ENCODE peak calls at places on chromosomes 13 and 19, in six cellular contexts. V is upper lobe of left lung, L is BE2C, X is GM23248, I is mucosa of descending colon, T is ovary. H is an unnamed sample. For H3K9me3, the result is how much of the 10 kb centered on the place peaks cover.

GRCh38 chr13:74015137-74015536 is 119.1 kb downstream of the KLF12 start:
- DNase-seq in T (no peak), V (no peak), L (no peak), X (peak), I (no peak), H (no peak)

GRCh38 chr19:14476663-14477401 is 1.7 kb upstream of the PTGER1 start:
- DNase-seq in I (peak), V (no peak), T (no peak), L (no peak), X (peak), H (no peak)

GRCh38 chr19:2186071-2186846 is 22.5 kb downstream of the DOT1L start:
- DNase-seq in X (peak), I (peak), T (peak), V (peak), L (no peak), H (no peak)

GRCh38 chr19:10334340-10335148 is 1.2 kb upstream of the RAVER1 start:
- DNase-seq in V (peak), T (peak), X (peak), L (peak), I (peak), H (no peak)

GRCh38 chr19:2478324-2478755 is 2.4 kb downstream of the GADD45B start:
- DNase-seq in V (peak), X (peak), L (peak), T (peak), I (peak), H (peak)

GRCh38 chr13:27372896-27373295 is 51.5 kb upstream of the GTF3A start:
- DNase-seq in T (no peak), I (peak), X (peak), L (peak), V (no peak), H (no peak)

GRCh38 chr13:97307882-97308624 is 85.9 kb downstream of the MBNL2 start:
- DNase-seq in X (peak), V (no peak), I (no peak), T (no peak), L (peak), H (no peak)

GRCh38 chr13:46164661-46165060 is 17.3 kb downstream of the LCP1 start:
- DNase-seq in X (no peak), I (no peak), V (no peak), L (no peak), T (no peak), H (no peak)

GRCh38 chr19:40960780-40961179 is 30.3 kb upstream of the CYP2B6 start:
- DNase-seq in T (peak), X (no peak), V (no peak), L (no peak), I (no peak), H (no peak)

GRCh38 chr13:34207334-34207733 is 389.4 kb downstream of the RFC3 start:
- DNase-seq in L (no peak), V (no peak), I (no peak), X (peak), T (no peak), H (no peak)

GRCh38 chr13:74575729-74576125 is 441.5 kb upstream of the KLF12 start:
- DNase-seq in I (peak), L (peak), T (peak), X (peak), V (peak), H (peak)

GRCh38 chr13:33678906-33679657 is 138.9 kb upstream of the RFC3 start:
- DNase-seq in V (no peak), L (peak), I (peak), X (peak), T (peak), H (peak)

GRCh38 chr13:62293081-62293480 is 877.4 kb upstream of the PCDH20 start:
- DNase-seq in V (no peak), T (no peak), L (peak), I (no peak), X (no peak), H (no peak)

GRCh38 chr19:49272204-49272603 is 52.8 kb downstream of the SLC6A16 start:
- DNase-seq in I (no peak), X (peak), L (no peak), V (no peak), T (no peak), H (no peak)

GRCh38 chr13:26011996-26012688 is 39.7 kb downstream of the SHISA2 start:
- DNase-seq in I (peak), X (peak), V (peak), T (no peak), L (no peak), H (peak)

GRCh38 chr19:55352040-55352439 is 2.5 kb downstream of the COX6B2 start:
- DNase-seq in X (no peak), V (no peak), I (no peak), L (no peak), T (no peak), H (no peak)

GRCh38 chr13:38002596-38002995 is 133.0 kb upstream of the TRPC4 start:
- DNase-seq in L (no peak), T (no peak), X (no peak), V (no peak), I (no peak), H (no peak)

GRCh38 chr19:45643927-45644771 is 5.0 kb upstream of the EML2 start:
- DNase-seq in L (no peak), X (no peak), I (no peak), V (no peak), T (no peak), H (no peak)

GRCh38 chr13:57557979-57558529 is 73.5 kb upstream of the PCDH17 start:
- DNase-seq in V (no peak), T (no peak), L (no peak), I (no peak), X (peak), H (no peak)

GRCh38 chr19:1026189-1027019 is at the start of gene CNN2:
- DNase-seq in T (peak), L (peak), X (peak), V (peak), I (peak), H (peak)

GRCh38 chr13:106599875-106600797 is 32.2 kb upstream of the ARGLU1 start:
- DNase-seq in X (peak), L (no peak), I (no peak), T (peak), V (no peak), H (no peak)

DNA sequence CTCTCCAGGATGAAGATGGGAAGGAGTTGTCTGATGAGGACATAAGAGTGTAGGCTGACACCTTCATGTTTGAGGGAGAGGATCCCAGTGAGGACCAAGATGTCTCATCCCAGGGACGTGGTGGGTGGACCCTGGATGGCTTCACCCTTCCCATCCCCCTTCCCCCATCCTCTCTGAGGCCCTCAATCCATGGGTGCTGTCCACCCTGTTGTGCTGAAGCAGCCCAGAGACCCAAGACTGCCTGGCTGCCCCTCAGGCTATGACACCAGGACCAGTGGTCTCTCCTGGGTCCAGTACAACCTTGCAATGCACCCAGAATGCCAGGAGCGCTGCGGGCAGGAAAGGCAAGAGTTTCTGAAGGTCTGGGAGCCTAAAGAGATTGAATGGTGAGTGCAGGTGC is 3.4 kb upstream of the CYP4F12 start:
- DNase-seq in X (no peak), I (no peak), L (no peak), V (no peak), T (no peak), H (no peak)
- H3K9me3 ChIP-seq in X (under half), I (under half), L (under half), V (under half), T (under half), H (under half)

GRCh38 chr19:58217069-58217481 is 11.6 kb upstream of the ZNF544 start:
- DNase-seq in X (no peak), I (no peak), T (no peak), L (no peak), V (peak), H (no peak)

GRCh38 chr19:58213075-58213369 is 15.7 kb upstream of the ZNF544 start:
- DNase-seq in L (no peak), I (no peak), T (no peak), X (no peak), V (no peak), H (no peak)

GRCh38 chr19:58212336-58213074 is 16.2 kb upstream of the ZNF544 start:
- DNase-seq in T (no peak), V (no peak), L (no peak), I (no peak), X (peak), H (no peak)

GRCh38 chr19:58218899-58219298 is 9.8 kb upstream of the ZNF544 start:
- DNase-seq in X (peak), V (no peak), T (no peak), L (peak), I (no peak), H (no peak)

DNA sequence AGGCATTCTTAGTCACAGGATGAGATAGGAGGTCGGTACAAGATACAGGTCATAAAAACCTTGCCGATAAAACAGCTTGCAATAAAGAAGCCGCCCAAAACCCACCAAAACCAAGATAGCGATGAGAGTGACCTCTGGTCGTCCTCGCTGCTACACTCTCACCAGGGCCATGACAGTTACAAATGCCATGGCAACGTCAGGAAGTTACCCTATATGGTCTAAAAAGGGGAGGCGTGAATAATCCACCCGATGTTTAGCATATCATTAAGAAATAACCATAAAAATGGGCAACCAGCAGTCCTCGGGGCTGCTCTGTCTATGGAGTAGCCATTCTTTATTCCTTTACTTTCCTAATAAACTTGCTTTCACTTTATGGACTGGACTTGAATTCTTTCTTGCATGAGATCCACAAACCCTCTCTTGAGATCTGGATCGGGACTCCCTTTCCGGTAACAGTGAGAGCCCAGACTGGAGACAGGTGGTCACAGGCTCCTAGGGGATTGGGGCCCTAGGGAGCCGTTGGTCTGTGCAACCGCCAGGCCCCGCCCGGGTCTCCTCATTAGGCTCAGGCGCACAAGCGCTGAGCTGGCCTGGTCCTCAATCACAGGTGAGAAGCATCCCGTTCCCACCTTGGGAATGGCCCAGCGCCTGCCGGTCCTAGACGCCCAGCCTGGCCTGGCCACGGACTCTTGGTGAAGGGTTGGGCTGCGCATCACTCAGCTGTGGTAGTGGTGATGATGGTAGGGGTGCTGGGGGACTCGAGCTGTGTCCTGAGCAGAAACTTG is 10.9 kb upstream of the ZNF544 start:
- DNase-seq in V (peak), T (no peak), X (no peak), I (no peak), L (no peak), H (no peak)
- H3K9me3 ChIP-seq in V (half or more), T (under half), X (under half), I (half or more), L (under half), H (under half)

DNA sequence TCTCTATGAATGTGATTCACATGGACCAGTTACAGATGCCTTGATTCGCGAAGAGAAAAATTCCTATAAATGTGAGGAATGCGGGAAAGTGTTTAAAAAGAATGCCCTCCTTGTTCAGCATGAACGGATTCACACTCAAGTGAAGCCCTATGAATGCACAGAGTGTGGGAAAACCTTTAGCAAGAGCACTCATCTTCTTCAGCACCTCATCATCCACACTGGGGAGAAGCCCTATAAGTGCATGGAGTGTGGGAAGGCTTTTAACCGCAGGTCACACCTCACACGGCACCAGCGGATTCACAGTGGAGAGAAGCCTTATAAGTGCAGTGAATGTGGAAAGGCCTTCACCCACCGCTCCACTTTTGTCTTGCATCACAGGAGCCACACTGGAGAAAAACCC is 7.7 kb downstream of the ZNF543 start:
- DNase-seq in V (no peak), T (no peak), X (no peak), I (no peak), L (no peak), H (no peak)
- H3K9me3 ChIP-seq in V (under half), T (under half), X (under half), I (half or more), L (under half), H (under half)

GRCh38 chr19:29001006-29001921 is 211.7 kb downstream of the UQCRFS1 start:
- DNase-seq in T (peak), X (peak), L (no peak), V (no peak), I (no peak), H (no peak)

GRCh38 chr19:29001922-29002247 is 211.1 kb downstream of the UQCRFS1 start:
- DNase-seq in X (peak), T (no peak), I (no peak), V (no peak), L (no peak), H (no peak)

GRCh38 chr19:28999733-29000433 is 213.1 kb downstream of the UQCRFS1 start:
- DNase-seq in I (no peak), L (no peak), V (no peak), X (no peak), T (no peak), H (no peak)

GRCh38 chr19:29002336-29002735 is 210.6 kb downstream of the UQCRFS1 start:
- DNase-seq in L (no peak), T (no peak), X (no peak), V (no peak), I (no peak), H (no peak)

DNA sequence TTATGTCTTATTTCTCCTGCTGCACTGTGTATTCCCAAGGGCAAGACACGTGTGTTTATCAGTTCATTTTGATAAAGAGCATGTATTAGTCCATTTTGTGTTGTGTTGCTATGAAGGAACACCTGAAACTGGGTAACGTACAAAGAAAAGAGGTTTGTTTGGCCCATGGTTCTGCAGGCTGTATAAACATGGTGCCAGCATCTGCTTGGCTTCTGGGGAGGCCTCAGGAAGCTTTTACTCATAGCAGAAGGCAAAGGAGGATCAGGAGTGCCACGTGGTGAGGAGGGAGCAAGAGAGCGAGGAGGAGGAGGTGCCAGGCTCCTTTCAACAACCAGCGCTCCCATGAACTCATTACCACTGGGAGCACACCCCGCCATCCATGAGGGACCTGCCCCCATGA is 214.0 kb downstream of the UQCRFS1 start:
- DNase-seq in I (no peak), L (no peak), V (no peak), X (no peak), T (no peak), H (no peak)
- H3K9me3 ChIP-seq in I (under half), L (under half), V (under half), X (under half), T (under half), H (under half)

GRCh38 chr19:44236384-44236783 is 23.3 kb upstream of the ZNF233 start:
- DNase-seq in T (no peak), L (no peak), X (no peak), V (no peak), I (no peak), H (no peak)

GRCh38 chr19:44228318-44228717 is 16.0 kb downstream of the ZNF227 start:
- DNase-seq in L (no peak), I (no peak), X (no peak), V (no peak), T (no peak), H (no peak)

GRCh38 chr19:44232867-44233266 is 20.5 kb downstream of the ZNF227 start:
- DNase-seq in T (no peak), X (no peak), L (no peak), V (no peak), I (no peak), H (no peak)
- H3K9me3 ChIP-seq in T (under half), X (under half), L (under half), V (half or more), I (half or more), H (half or more)

GRCh38 chr19:6313398-6313969 is 19.9 kb downstream of the ACER1 start:
- DNase-seq in I (no peak), T (no peak), L (no peak), X (no peak), V (no peak), H (no peak)
- H3K9me3 ChIP-seq in I (under half), T (under half), L (under half), X (under half), V (under half), H (under half)

DNA sequence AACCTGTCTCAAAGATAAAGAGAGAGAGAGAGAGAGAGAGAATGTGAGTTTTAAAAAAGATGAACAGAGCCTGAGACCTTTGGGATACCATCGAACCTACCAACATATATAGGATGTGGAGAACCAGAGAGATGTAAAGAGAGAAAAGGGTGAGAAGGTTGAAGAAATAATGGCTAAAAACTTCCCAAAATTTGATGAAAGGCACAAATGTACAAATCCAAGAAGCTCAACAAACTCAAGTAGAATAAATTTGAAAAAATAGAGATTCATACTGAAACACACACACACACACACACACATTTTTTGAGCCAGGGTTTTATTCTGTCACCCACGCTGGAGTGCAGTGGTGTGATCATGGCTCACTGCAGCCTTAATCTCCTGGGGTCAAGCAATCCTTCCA is 16.3 kb downstream of the ZNF558 start:
- DNase-seq in X (no peak), L (no peak), V (no peak), I (no peak), T (no peak), H (no peak)
- H3K9me3 ChIP-seq in X (under half), L (under half), V (half or more), I (half or more), T (under half), H (under half)

DNA sequence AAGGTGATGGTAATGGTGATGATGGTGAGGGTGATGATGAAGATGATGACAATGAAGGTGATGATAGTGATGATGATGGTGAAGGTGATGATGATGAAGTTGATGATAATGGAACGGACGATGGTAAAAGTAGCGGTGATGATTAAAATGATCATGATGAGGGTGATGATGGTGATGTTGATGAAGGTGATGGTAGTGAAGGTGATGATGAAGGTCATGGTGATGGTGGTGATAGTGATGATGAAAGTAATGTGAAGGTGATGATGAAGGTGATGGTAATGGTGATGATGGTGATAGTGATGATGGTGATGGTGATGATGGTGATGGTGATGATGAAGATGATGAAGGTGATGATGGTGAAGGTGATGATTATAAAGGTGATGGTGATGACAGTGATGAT is 66.1 kb downstream of the MBD3L2B start:
- DNase-seq in V (no peak), L (no peak), I (no peak), X (no peak), T (no peak), H (no peak)
- H3K9me3 ChIP-seq in V (under half), L (under half), I (under half), X (under half), T (under half), H (under half)

GRCh38 chr19:3572132-3572854 is 451 bp upstream of the HMG20B start:
- DNase-seq in X (peak), I (peak), V (peak), T (peak), L (peak), H (peak)
- H3K9me3 ChIP-seq in X (under half), I (under half), V (under half), T (under half), L (under half), H (under half)